ENCODE peak calls at places on chromosomes 16 and 17, in five cellular contexts. Z is ovary, E is upper lobe of left lung, M is Peyer's patch, B is spleen. S is an unnamed sample.

GRCh38 chr17:81118308-81119221 is 46.7 kb upstream of the PVALEF start:
- DNase-seq in Z (no peak), E (no peak), M (no peak), B (no peak), S (no peak)

GRCh38 chr17:31510273-31511175 is 119.0 kb downstream of the RAB11FIP4 start:
- DNase-seq in Z (no peak), E (no peak), M (no peak), B (peak; percentile 87), S (no peak)

GRCh38 chr17:68820476-68820824 is 134.7 kb downstream of the ABCA8 start:
- DNase-seq in Z (no peak), E (no peak), M (no peak), B (no peak), S (no peak)

GRCh38 chr17:77453613-77454559 is 313.1 kb downstream of the SEC14L1 start:
- DNase-seq in Z (no peak), E (peak; percentile 66), M (peak; percentile 89), B (peak; percentile 90), S (no peak)

GRCh38 chr17:55986817-55987216 is 166.5 kb upstream of the ANKFN1 start:
- DNase-seq in Z (no peak), E (no peak), M (no peak), B (no peak), S (no peak)

GRCh38 chr17:79918581-79919163 is 79.4 kb upstream of the CBX4 start:
- DNase-seq in Z (no peak), E (no peak), M (no peak), B (no peak), S (no peak)

GRCh38 chr17:76360461-76360860 is 6.7 kb upstream of the PRPSAP1 start:
- DNase-seq in Z (no peak), E (no peak), M (no peak), B (no peak), S (no peak)

GRCh38 chr17:76273923-76274558 is 8.9 kb downstream of the UBALD2 start:
- DNase-seq in Z (no peak), E (no peak), M (no peak), B (peak; percentile 80), S (no peak)

GRCh38 chr16:88911148-88911945 is 44.9 kb upstream of the PABPN1L start:
- DNase-seq in Z (no peak), E (no peak), M (no peak), B (peak; percentile 87), S (no peak)

GRCh38 chr16:56357765-56358322 is 67.5 kb downstream of the AMFR start:
- DNase-seq in Z (peak; percentile 21), E (peak; percentile 19), M (peak; percentile 45), B (peak; percentile 75), S (peak; percentile 57)

GRCh38 chr16:56363181-56363716 is 62.1 kb downstream of the AMFR start:
- DNase-seq in Z (no peak), E (no peak), M (no peak), B (no peak), S (no peak)

GRCh38 chr16:56362706-56363105 is 62.6 kb downstream of the AMFR start:
- DNase-seq in Z (no peak), E (no peak), M (no peak), B (no peak), S (no peak)

GRCh38 chr16:56362057-56362655 is 63.2 kb downstream of the AMFR start:
- DNase-seq in Z (peak; percentile 13), E (no peak), M (no peak), B (no peak), S (no peak)

DNA sequence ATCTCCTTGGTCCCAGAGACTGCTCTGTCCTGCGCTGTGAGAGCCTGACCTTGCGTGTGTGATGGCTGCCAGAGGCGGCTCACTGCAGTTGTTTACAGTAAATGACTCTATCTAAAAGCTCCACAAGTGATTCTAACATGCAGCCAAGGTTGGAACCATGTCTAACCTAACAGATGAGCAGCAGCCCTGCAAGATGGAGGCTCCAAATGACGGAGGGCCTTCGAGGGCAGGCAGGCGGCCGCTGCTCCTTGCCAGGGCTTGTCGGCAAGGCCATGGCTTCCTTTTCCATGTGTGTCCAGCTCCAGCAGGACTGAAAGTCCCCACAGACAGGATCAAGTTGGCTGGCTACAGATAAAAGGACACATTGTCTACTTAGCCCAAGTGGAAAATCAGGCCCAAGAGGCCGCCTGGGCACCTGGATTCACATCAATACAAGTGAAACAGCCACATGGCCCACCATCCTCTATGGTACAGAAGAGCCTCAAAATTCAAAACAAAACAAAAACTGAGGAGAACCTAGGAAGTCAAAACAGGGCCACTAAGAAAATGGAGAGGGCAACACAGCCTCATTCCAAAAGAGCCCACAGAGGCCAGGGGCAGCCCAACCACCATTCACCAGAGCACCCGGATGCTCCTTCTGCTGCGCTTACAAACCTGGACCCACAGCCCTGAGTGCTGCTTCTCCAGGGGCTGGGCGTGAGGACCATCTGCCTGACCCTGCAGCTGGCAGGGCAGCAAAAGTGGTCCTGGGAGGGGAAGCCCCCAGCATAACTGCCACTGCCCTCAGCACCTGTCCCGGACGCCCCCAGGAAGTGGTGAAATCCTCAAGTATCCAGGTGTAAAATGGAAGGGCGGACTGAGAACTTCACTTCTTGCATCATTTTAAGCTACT is 65.0 kb downstream of the AMFR start:
- DNase-seq in Z (peak; percentile 15), E (peak; percentile 19), M (peak; percentile 37), B (peak; percentile 71), S (no peak)
- TF ChIP-seq POLR2A in Z (no peak), E (no peak), M (no peak), B (no peak), S (no peak)

DNA sequence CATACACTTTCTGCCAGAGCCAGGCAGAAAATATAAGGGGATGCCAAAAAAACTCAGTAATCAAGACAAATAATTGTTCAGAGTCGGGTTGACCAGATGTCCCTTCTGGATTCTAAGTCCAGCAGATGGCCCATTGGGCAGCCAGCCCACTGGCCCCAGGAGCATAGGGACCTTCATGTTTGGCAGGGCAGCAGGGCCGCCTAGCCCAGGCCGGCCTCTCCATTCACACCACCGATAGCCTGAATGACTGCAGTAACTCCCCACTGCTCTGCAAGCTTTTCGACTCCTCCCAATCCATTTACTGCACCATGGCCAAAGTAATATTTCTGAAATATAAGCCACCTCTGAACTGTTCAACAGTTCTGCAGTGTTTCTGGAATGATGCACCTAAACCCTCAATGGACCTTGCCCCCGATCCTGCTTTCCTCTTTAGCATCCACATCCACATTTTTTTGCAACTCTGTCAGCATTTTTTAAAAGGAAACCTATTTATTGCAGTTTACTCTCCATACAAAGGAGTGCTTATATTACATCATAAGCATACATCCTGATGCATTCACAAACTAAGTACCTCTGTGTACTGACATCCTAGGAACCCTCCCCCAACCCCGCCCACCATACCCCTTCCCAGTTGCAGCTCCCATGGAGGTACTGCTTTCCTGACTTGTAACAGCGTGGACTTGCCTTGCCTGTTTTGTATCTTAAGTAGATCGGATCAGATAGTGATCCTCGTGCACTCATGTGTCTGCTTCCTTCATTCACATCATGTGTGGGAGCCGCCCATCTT is 46.3 kb downstream of the LDHD start:
- DNase-seq in Z (no peak), E (no peak), M (no peak), B (no peak), S (no peak)
- H3K4me1 ChIP-seq in Z (peaks cover 6% of the 10 kb centered on the region), E (peaks cover 29% of the 10 kb centered on the region), M (peaks cover 5% of the 10 kb centered on the region), B (peaks cover 13% of the 10 kb centered on the region), S (peaks cover 32% of the 10 kb centered on the region)

DNA sequence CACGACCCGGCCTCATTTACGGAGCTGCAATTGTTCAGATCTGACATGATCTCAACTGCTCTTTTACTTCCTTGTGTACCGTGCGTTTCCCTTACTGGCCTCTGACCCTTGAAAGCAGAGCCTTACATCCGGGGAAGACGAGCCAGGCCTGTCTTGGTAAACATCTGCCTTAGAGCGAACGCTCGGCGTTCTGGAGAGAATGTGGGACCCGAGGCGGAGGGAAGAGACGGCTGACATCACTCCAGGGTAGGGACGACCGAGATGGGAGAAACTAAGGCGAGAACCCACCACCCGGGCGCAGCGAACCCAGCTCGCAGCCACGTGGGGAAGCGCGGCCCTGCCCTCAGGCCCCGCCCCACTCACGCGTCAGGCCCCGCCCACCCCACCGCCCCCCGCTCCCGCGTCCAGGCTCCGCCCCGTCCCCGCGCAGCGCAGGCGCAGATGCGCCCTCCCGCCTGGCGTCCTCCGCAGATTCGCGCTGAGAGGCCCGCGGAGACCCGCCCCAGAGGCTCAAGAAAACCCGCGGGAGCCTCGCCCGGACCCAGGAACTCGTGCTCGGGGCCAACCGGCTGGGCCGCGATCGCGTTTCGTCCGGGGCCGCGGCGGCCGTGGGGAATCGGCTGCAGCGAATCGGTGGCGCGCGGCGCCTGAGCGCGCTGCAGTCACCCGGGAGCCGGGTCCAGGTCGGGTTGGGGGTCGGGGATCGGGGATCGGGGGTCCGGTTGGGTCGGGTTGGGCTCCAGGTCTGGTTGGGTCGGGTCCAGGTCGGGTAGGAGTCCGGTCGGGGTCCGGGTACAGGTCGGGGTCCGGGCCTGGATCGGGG is at the start of gene TELO2:
- DNase-seq in Z (peak; percentile 78), E (peak; percentile 85), M (peak; percentile 92), B (peak; percentile 95), S (peak; percentile 83)
- TF ChIP-seq POLR2A in Z (peak; percentile 29), E (peak; percentile 47), M (peak; percentile 10), B (no peak), S (no peak)

GRCh38 chr16:11788914-11789313 is 8.1 kb downstream of the ZC3H7A start:
- DNase-seq in Z (no peak), E (no peak), M (no peak), B (no peak), S (peak; percentile 2)
- H3K4me1 ChIP-seq in Z (peaks cover 6% of the 10 kb centered on the region), E (peaks cover 46% of the 10 kb centered on the region), M (no peaks in the 10 kb centered on the region), B (peaks cover 84% of the 10 kb centered on the region), S (peaks cover 36% of the 10 kb centered on the region)

S was measured in suprapubic skin.